ENCODE peak calls at places on chromosome 20, in ten cellular contexts. One of them, this sample, is unnamed.

GRCh38 chr20:25538838-25539665 is 46.3 kb downstream of the NINL start:
- DNase-seq in psoas muscle: no peak
- DNase-seq in left lung: peak; percentile 36
- DNase-seq in prostate gland: no peak
- DNase-seq in Caco-2: no peak
- DNase-seq in tibial nerve: no peak
- DNase-seq in A549: no peak
- DNase-seq in neural progenitor cell: no peak
- DNase-seq in AG04449: no peak
- DNase-seq in fibroblast of lung: no peak
- DNase-seq in this sample: no peak

GRCh38 chr20:46237221-46237620 is 71.1 kb downstream of the CDH22 start:
- DNase-seq in psoas muscle: no peak
- DNase-seq in left lung: no peak
- DNase-seq in prostate gland: no peak
- DNase-seq in Caco-2: no peak
- DNase-seq in tibial nerve: no peak
- DNase-seq in A549: no peak
- DNase-seq in neural progenitor cell: peak; percentile 77
- DNase-seq in AG04449: no peak
- DNase-seq in fibroblast of lung: no peak
- DNase-seq in this sample: peak; percentile 28

GRCh38 chr20:57450419-57450818 is 59.2 kb downstream of the RBM38 start:
- DNase-seq in psoas muscle: peak; percentile 41
- DNase-seq in left lung: peak; percentile 77
- DNase-seq in prostate gland: no peak
- DNase-seq in Caco-2: no peak
- DNase-seq in tibial nerve: peak; percentile 25
- DNase-seq in A549: no peak
- DNase-seq in neural progenitor cell: no peak
- DNase-seq in AG04449: no peak
- DNase-seq in fibroblast of lung: no peak
- DNase-seq in this sample: peak; percentile 49

GRCh38 chr20:61587036-61587435 is 335.0 kb downstream of the CDH4 start:
- DNase-seq in psoas muscle: no peak
- DNase-seq in left lung: no peak
- DNase-seq in prostate gland: no peak
- DNase-seq in Caco-2: no peak
- DNase-seq in tibial nerve: no peak
- DNase-seq in A549: no peak
- DNase-seq in neural progenitor cell: no peak
- DNase-seq in AG04449: no peak
- DNase-seq in fibroblast of lung: no peak
- DNase-seq in this sample: no peak

GRCh38 chr20:61980647-61981583 is 84.8 kb downstream of the TAF4 start:
- DNase-seq in psoas muscle: peak; percentile 50
- DNase-seq in left lung: peak; percentile 49
- DNase-seq in prostate gland: no peak
- DNase-seq in Caco-2: peak; percentile 63
- DNase-seq in tibial nerve: peak; percentile 12
- DNase-seq in A549: peak; percentile 65
- DNase-seq in neural progenitor cell: peak; percentile 60
- DNase-seq in AG04449: no peak
- DNase-seq in fibroblast of lung: peak; percentile 8
- DNase-seq in this sample: peak; percentile 33

GRCh38 chr20:46965477-46965876 is 70.8 kb downstream of the EYA2 start:
- DNase-seq in psoas muscle: no peak
- DNase-seq in left lung: no peak
- DNase-seq in prostate gland: peak; percentile 89
- DNase-seq in Caco-2: no peak
- DNase-seq in tibial nerve: no peak
- DNase-seq in A549: no peak
- DNase-seq in neural progenitor cell: no peak
- DNase-seq in AG04449: no peak
- DNase-seq in fibroblast of lung: no peak
- DNase-seq in this sample: no peak

GRCh38 chr20:58944610-58945009 is 36.4 kb upstream of the NELFCD start:
- DNase-seq in psoas muscle: no peak
- DNase-seq in left lung: no peak
- DNase-seq in prostate gland: no peak
- DNase-seq in Caco-2: no peak
- DNase-seq in tibial nerve: no peak
- DNase-seq in A549: peak; percentile 70
- DNase-seq in neural progenitor cell: no peak
- DNase-seq in AG04449: no peak
- DNase-seq in fibroblast of lung: no peak
- DNase-seq in this sample: no peak

GRCh38 chr20:33099842-33100538 is 20.5 kb downstream of the BPIFB4 start:
- DNase-seq in psoas muscle: no peak
- DNase-seq in left lung: no peak
- DNase-seq in prostate gland: no peak
- DNase-seq in Caco-2: no peak
- DNase-seq in tibial nerve: no peak
- DNase-seq in A549: peak; percentile 41
- DNase-seq in neural progenitor cell: no peak
- DNase-seq in AG04449: no peak
- DNase-seq in fibroblast of lung: no peak
- DNase-seq in this sample: no peak

GRCh38 chr20:24470031-24470781 is 777 bp downstream of the SYNDIG1 start:
- DNase-seq in psoas muscle: no peak
- DNase-seq in left lung: no peak
- DNase-seq in prostate gland: no peak
- DNase-seq in Caco-2: no peak
- DNase-seq in tibial nerve: no peak
- DNase-seq in A549: peak; percentile 51
- DNase-seq in neural progenitor cell: peak; percentile 59
- DNase-seq in AG04449: no peak
- DNase-seq in fibroblast of lung: peak; percentile 14
- DNase-seq in this sample: peak; percentile 48

GRCh38 chr20:59413326-59413865 is 113.0 kb downstream of the EDN3 start:
- DNase-seq in psoas muscle: no peak
- DNase-seq in left lung: no peak
- DNase-seq in prostate gland: no peak
- DNase-seq in Caco-2: no peak
- DNase-seq in tibial nerve: no peak
- DNase-seq in A549: no peak
- DNase-seq in neural progenitor cell: peak; percentile 52
- DNase-seq in AG04449: no peak
- DNase-seq in fibroblast of lung: no peak
- DNase-seq in this sample: no peak

GRCh38 chr20:32227744-32228688 is 20.3 kb downstream of the POFUT1 start:
- DNase-seq in psoas muscle: no peak
- DNase-seq in left lung: peak; percentile 38
- DNase-seq in prostate gland: peak; percentile 72
- DNase-seq in Caco-2: peak; percentile 100
- DNase-seq in tibial nerve: no peak
- DNase-seq in A549: no peak
- DNase-seq in neural progenitor cell: no peak
- DNase-seq in AG04449: no peak
- DNase-seq in fibroblast of lung: no peak
- DNase-seq in this sample: no peak

GRCh38 chr20:47318027-47318595 is 38.4 kb downstream of the ZMYND8 start:
- DNase-seq in psoas muscle: no peak
- DNase-seq in left lung: no peak
- DNase-seq in prostate gland: no peak
- DNase-seq in Caco-2: peak; percentile 88
- DNase-seq in tibial nerve: no peak
- DNase-seq in A549: peak; percentile 82
- DNase-seq in neural progenitor cell: peak; percentile 24
- DNase-seq in AG04449: no peak
- DNase-seq in fibroblast of lung: peak; percentile 71
- DNase-seq in this sample: peak; percentile 6

DNA sequence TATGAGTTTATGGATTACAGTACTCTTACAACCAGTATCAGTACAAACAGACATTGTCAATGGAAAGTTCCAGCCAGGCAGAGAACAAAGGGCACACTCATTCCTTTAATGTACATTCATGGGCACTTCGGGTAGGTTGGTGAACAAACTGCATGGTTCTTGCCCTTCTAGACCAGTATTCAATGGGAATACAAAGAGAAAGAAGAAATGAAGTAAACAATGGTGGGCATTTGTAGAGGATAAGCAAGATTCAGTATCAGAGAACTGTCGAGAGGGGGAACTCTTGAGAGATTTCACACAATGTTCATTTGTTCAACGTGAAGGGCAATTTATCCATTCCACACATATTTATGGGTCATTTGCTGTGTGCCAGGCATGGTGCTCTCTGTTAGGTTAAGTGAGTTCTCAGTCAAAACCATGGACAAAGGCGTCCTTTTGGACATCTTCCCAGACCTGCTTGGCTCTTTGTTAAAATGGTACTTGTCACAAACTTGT is 714.8 kb downstream of the DHX35 start:
- DNase-seq in psoas muscle: no peak
- DNase-seq in left lung: no peak
- DNase-seq in prostate gland: peak; percentile 67
- DNase-seq in Caco-2: peak; percentile 41
- DNase-seq in tibial nerve: no peak
- DNase-seq in A549: peak; percentile 5
- DNase-seq in neural progenitor cell: peak; percentile 18
- DNase-seq in AG04449: no peak
- DNase-seq in fibroblast of lung: no peak
- DNase-seq in this sample: no peak
- TF ChIP-seq CTCF in psoas muscle: no peak
- TF ChIP-seq CTCF in left lung: no peak
- TF ChIP-seq CTCF in prostate gland: no peak
- TF ChIP-seq CTCF in Caco-2: peak; percentile 52
- TF ChIP-seq CTCF in tibial nerve: peak; percentile 28
- TF ChIP-seq CTCF in A549: peak; percentile 11
- TF ChIP-seq CTCF in neural progenitor cell: peak; percentile 49
- TF ChIP-seq CTCF in AG04449: peak; percentile 24
- TF ChIP-seq CTCF in fibroblast of lung: no peak
- TF ChIP-seq CTCF in this sample: peak; percentile 9

DNA sequence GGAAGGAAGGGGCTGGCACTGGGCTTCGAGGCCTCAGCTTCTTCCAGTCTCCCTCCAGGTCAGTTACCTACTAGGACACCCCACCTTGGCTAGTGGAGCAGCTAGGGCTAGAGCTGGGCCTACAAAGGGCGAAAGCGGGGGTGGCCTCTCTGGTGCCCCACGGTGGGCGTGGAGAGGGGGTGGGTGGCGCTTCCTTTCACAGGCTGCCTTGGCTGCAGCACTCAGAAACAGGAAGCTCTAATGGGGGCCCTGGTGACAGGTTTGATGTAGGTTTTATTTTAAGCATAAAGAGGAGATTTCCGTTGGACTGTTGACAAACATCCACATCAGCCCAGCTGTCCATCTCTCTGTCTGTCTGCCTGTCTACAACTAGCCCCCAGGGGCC is 13.4 kb downstream of the FAM110A start:
- DNase-seq in psoas muscle: peak; percentile 18
- DNase-seq in left lung: no peak
- DNase-seq in prostate gland: no peak
- DNase-seq in Caco-2: no peak
- DNase-seq in tibial nerve: no peak
- DNase-seq in A549: no peak
- DNase-seq in neural progenitor cell: no peak
- DNase-seq in AG04449: no peak
- DNase-seq in fibroblast of lung: no peak
- DNase-seq in this sample: no peak
- TF ChIP-seq CTCF in psoas muscle: no peak
- TF ChIP-seq CTCF in left lung: no peak
- TF ChIP-seq CTCF in prostate gland: no peak
- TF ChIP-seq CTCF in Caco-2: no peak
- TF ChIP-seq CTCF in tibial nerve: no peak
- TF ChIP-seq CTCF in A549: no peak
- TF ChIP-seq CTCF in neural progenitor cell: no peak
- TF ChIP-seq CTCF in AG04449: no peak
- TF ChIP-seq CTCF in fibroblast of lung: no peak
- TF ChIP-seq CTCF in this sample: no peak

DNA sequence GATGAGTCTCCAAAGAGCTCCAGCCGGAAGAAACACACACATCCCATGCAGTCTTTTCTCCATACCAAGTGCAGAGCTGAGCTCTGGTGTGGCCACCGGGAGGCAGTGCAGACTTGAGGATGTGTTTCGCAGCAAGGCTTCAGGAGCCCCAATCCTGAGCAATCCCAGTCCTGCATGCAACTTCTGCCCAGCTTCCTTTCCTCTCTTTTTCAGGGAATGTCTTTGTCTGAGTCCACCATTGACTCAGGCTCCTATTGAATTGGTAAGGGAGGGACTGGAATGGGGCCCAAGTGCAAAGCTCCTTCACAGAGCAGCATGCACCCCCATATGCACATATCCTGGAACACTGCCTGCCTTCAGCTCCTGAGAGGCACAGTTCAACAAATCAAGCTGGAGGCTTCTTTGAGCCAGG is 50.5 kb upstream of the ASIP start:
- DNase-seq in psoas muscle: peak; percentile 51
- DNase-seq in left lung: peak; percentile 70
- DNase-seq in prostate gland: peak; percentile 76
- DNase-seq in Caco-2: peak; percentile 89
- DNase-seq in tibial nerve: peak; percentile 62
- DNase-seq in A549: peak; percentile 82
- DNase-seq in neural progenitor cell: peak; percentile 89
- DNase-seq in AG04449: peak; percentile 57
- DNase-seq in fibroblast of lung: peak; percentile 88
- DNase-seq in this sample: peak; percentile 71
- TF ChIP-seq CTCF in psoas muscle: peak; percentile 71
- TF ChIP-seq CTCF in left lung: peak; percentile 51
- TF ChIP-seq CTCF in prostate gland: no peak
- TF ChIP-seq CTCF in Caco-2: peak; percentile 99
- TF ChIP-seq CTCF in tibial nerve: peak; percentile 62
- TF ChIP-seq CTCF in A549: peak; percentile 82
- TF ChIP-seq CTCF in neural progenitor cell: peak; percentile 91
- TF ChIP-seq CTCF in AG04449: peak; percentile 96
- TF ChIP-seq CTCF in fibroblast of lung: peak; percentile 96
- TF ChIP-seq CTCF in this sample: peak; percentile 73

GRCh38 chr20:52084727-52085126 is 106.9 kb downstream of the ZFP64 start:
- DNase-seq in psoas muscle: no peak
- DNase-seq in left lung: no peak
- DNase-seq in prostate gland: no peak
- DNase-seq in Caco-2: no peak
- DNase-seq in tibial nerve: no peak
- DNase-seq in A549: no peak
- DNase-seq in neural progenitor cell: no peak
- DNase-seq in AG04449: no peak
- DNase-seq in fibroblast of lung: no peak
- DNase-seq in this sample: no peak

GRCh38 chr20:52081066-52081465 is 110.5 kb downstream of the ZFP64 start:
- DNase-seq in psoas muscle: no peak
- DNase-seq in left lung: no peak
- DNase-seq in prostate gland: no peak
- DNase-seq in Caco-2: no peak
- DNase-seq in tibial nerve: no peak
- DNase-seq in A549: no peak
- DNase-seq in neural progenitor cell: no peak
- DNase-seq in AG04449: no peak
- DNase-seq in fibroblast of lung: no peak
- DNase-seq in this sample: no peak

GRCh38 chr20:52081791-52082190 is 109.8 kb downstream of the ZFP64 start:
- DNase-seq in psoas muscle: no peak
- DNase-seq in left lung: no peak
- DNase-seq in prostate gland: no peak
- DNase-seq in Caco-2: no peak
- DNase-seq in tibial nerve: no peak
- DNase-seq in A549: no peak
- DNase-seq in neural progenitor cell: no peak
- DNase-seq in AG04449: no peak
- DNase-seq in fibroblast of lung: no peak
- DNase-seq in this sample: no peak

GRCh38 chr20:52082612-52083011 is 109.0 kb downstream of the ZFP64 start:
- DNase-seq in psoas muscle: no peak
- DNase-seq in left lung: no peak
- DNase-seq in prostate gland: no peak
- DNase-seq in Caco-2: no peak
- DNase-seq in tibial nerve: no peak
- DNase-seq in A549: no peak
- DNase-seq in neural progenitor cell: no peak
- DNase-seq in AG04449: no peak
- DNase-seq in fibroblast of lung: peak; percentile 37
- DNase-seq in this sample: no peak

GRCh38 chr20:52083627-52084232 is 107.8 kb downstream of the ZFP64 start:
- DNase-seq in psoas muscle: peak; percentile 23
- DNase-seq in left lung: peak; percentile 43
- DNase-seq in prostate gland: peak; percentile 43
- DNase-seq in Caco-2: peak; percentile 87
- DNase-seq in tibial nerve: peak; percentile 62
- DNase-seq in A549: peak; percentile 69
- DNase-seq in neural progenitor cell: peak; percentile 82
- DNase-seq in AG04449: no peak
- DNase-seq in fibroblast of lung: peak; percentile 82
- DNase-seq in this sample: peak; percentile 70
- TF ChIP-seq CTCF in psoas muscle: peak; percentile 43
- TF ChIP-seq CTCF in left lung: peak; percentile 44
- TF ChIP-seq CTCF in prostate gland: no peak
- TF ChIP-seq CTCF in Caco-2: peak; percentile 96
- TF ChIP-seq CTCF in tibial nerve: peak; percentile 36
- TF ChIP-seq CTCF in A549: peak; percentile 80
- TF ChIP-seq CTCF in neural progenitor cell: peak; percentile 85
- TF ChIP-seq CTCF in AG04449: peak; percentile 51
- TF ChIP-seq CTCF in fibroblast of lung: peak; percentile 72
- TF ChIP-seq CTCF in this sample: peak; percentile 64

This sample was measured in nephron progenitor cell.